ENCODE peak calls at places on chromosomes 12 and 14, in five cellular contexts. T, M, Z, E and C are unnamed samples. For H3K9me3, the result is how much of the 10 kb centered on the place peaks cover.

GRCh38 chr12:4153343-4153892 is 120.1 kb upstream of the CCND2 start:
- DNase-seq in E (peak), M (peak), Z (no peak), T (no peak), C (peak)

GRCh38 chr12:552466-552865 is 92.7 kb downstream of the B4GALNT3 start:
- DNase-seq in E (no peak), T (no peak), Z (no peak), M (no peak), C (no peak)

GRCh38 chr14:69260246-69260978 is 454 bp downstream of the GALNT16 start:
- DNase-seq in E (no peak), Z (peak), T (peak), M (no peak), C (peak)

GRCh38 chr12:131258396-131258795 is 304.7 kb downstream of the ADGRD1 start:
- DNase-seq in Z (no peak), E (no peak), T (no peak), M (no peak), C (no peak)

GRCh38 chr14:65866906-65867305 is 454.4 kb downstream of the FUT8 start:
- DNase-seq in M (peak), T (peak), E (no peak), Z (no peak), C (no peak)

GRCh38 chr12:2285462-2285861 is 232.7 kb downstream of the CACNA1C start:
- DNase-seq in E (no peak), Z (no peak), M (no peak), T (no peak), C (no peak)

GRCh38 chr14:68924392-68925158 is 54.5 kb downstream of the ACTN1 start:
- DNase-seq in T (no peak), E (no peak), Z (no peak), M (no peak), C (peak)

GRCh38 chr12:5944688-5945070 is 380 bp downstream of the ANO2 start:
- DNase-seq in Z (no peak), E (no peak), M (no peak), T (no peak), C (no peak)

GRCh38 chr12:107990325-107990724 is 138.8 kb upstream of the WSCD2 start:
- DNase-seq in T (peak), Z (no peak), M (peak), E (no peak), C (peak)

GRCh38 chr14:68843471-68844209 is 50.8 kb upstream of the ZFP36L1 start:
- DNase-seq in Z (peak), E (peak), M (peak), T (peak), C (peak)

GRCh38 chr12:107894589-107894988 is 120.1 kb downstream of the ASCL4 start:
- DNase-seq in E (no peak), M (no peak), T (peak), Z (no peak), C (no peak)

GRCh38 chr12:52175411-52176350 is 16.1 kb downstream of the KRT80 start:
- DNase-seq in Z (no peak), T (peak), M (no peak), E (no peak), C (peak)

GRCh38 chr14:79293482-79293881 is 917.8 kb downstream of the DIO2 start:
- DNase-seq in Z (peak), M (no peak), E (no peak), T (no peak), C (no peak)
- H3K9me3 ChIP-seq in Z (under half), M (under half), E (under half), T (under half), C (under half)

GRCh38 chr14:40393143-40393542 is 960.9 kb upstream of the FBXO33 start:
- DNase-seq in E (no peak), M (no peak), T (no peak), Z (no peak), C (no peak)
- H3K9me3 ChIP-seq in E (under half), M (under half), T (under half), Z (under half), C (under half)

GRCh38 chr14:106549064-106549463 is 1022.7 kb downstream of the TMEM121 start:
- DNase-seq in Z (no peak), E (no peak), M (no peak), T (no peak), C (no peak)
- H3K9me3 ChIP-seq in Z (under half), E (under half), M (under half), T (under half), C (under half)

GRCh38 chr14:105882626-105883025 is 356.2 kb downstream of the TMEM121 start:
- DNase-seq in E (no peak), T (no peak), M (no peak), Z (no peak), C (no peak)
- H3K9me3 ChIP-seq in E (under half), T (under half), M (under half), Z (under half), C (under half)